ENCODE peak calls at places on chromosome 1, in six cellular contexts. V, N, H, L, S and Z are unnamed samples.

GRCh38 chr1:185998391-185998790 is 264.2 kb downstream of the HMCN1 start:
- DNase-seq in V (no peak), N (no peak), H (no peak), L (no peak), S (peak; percentile 15), Z (no peak)

GRCh38 chr1:154407021-154407865 is 2.1 kb downstream of the IL6R start:
- DNase-seq in V (no peak), N (no peak), H (no peak), L (peak; percentile 41), S (no peak), Z (no peak)

GRCh38 chr1:223177681-223178080 is 34.6 kb upstream of the TLR5 start:
- DNase-seq in V (no peak), N (no peak), H (no peak), L (peak; percentile 35), S (no peak), Z (peak; percentile 68)

GRCh38 chr1:118337346-118337745 is 152.3 kb upstream of the SPAG17 start:
- DNase-seq in V (no peak), N (no peak), H (no peak), L (no peak), S (no peak), Z (no peak)

GRCh38 chr1:179251675-179252074 is 22.2 kb upstream of the ABL2 start:
- DNase-seq in V (no peak), N (no peak), H (peak; percentile 20), L (peak; percentile 47), S (peak; percentile 43), Z (no peak)

GRCh38 chr1:77624102-77624501 is 58.4 kb downstream of the ZZZ3 start:
- DNase-seq in V (no peak), N (no peak), H (no peak), L (no peak), S (no peak), Z (no peak)

GRCh38 chr1:191520345-191520744 is 637.9 kb upstream of the RGS18 start:
- DNase-seq in V (no peak), N (no peak), H (no peak), L (no peak), S (no peak), Z (no peak)

GRCh38 chr1:152003846-152004442 is 10.3 kb upstream of the S100A10 start:
- DNase-seq in V (no peak), N (no peak), H (no peak), L (no peak), S (peak; percentile 16), Z (no peak)

GRCh38 chr1:41976671-41977070 is 57.9 kb upstream of the HIVEP3 start:
- DNase-seq in V (no peak), N (no peak), H (no peak), L (no peak), S (no peak), Z (no peak)

GRCh38 chr1:66750578-66750977 is 1.7 kb upstream of the DYNLT5 start:
- DNase-seq in V (no peak), N (no peak), H (no peak), L (no peak), S (no peak), Z (no peak)